ENCODE peak calls at places on chromosomes 2 and 18, in five cellular contexts. U is K562, H is IMR-90, S is HepG2, O is H1. A is an unnamed sample.

GRCh38 chr2:146874260-146874658 is 970.6 kb upstream of the ACVR2A start:
- DNase-seq in H (no peak), U (no peak), S (no peak), O (no peak), A (peak)

GRCh38 chr2:205686231-205687017 is 4.1 kb downstream of the NRP2 start:
- DNase-seq in O (no peak), H (peak), U (no peak), S (no peak), A (no peak)

GRCh38 chr2:200765139-200765951 is 46.4 kb upstream of the BZW1 start:
- DNase-seq in H (peak), O (no peak), S (peak), U (no peak), A (peak)

GRCh38 chr2:85312404-85312803 is 15.4 kb downstream of the TGOLN2 start:
- DNase-seq in O (no peak), S (no peak), H (peak), U (no peak), A (peak)

GRCh38 chr2:237085261-237086221 is at the start of gene COPS8:
- DNase-seq in O (peak), S (peak), H (peak), U (peak), A (peak)

GRCh38 chr2:192243488-192243887 is 48.8 kb upstream of the TMEFF2 start:
- DNase-seq in H (peak), S (no peak), O (no peak), U (no peak), A (no peak)

GRCh38 chr2:71684226-71685072 is 231.1 kb downstream of the DYSF start:
- DNase-seq in H (no peak), O (no peak), S (no peak), U (no peak), A (no peak)

GRCh38 chr2:84386326-84386995 is 72.6 kb downstream of the SUCLG1 start:
- DNase-seq in H (no peak), O (no peak), U (no peak), S (no peak), A (no peak)

GRCh38 chr2:190766174-190766572 is 114.4 kb upstream of the GLS start:
- DNase-seq in S (no peak), H (no peak), O (no peak), U (no peak), A (no peak)

GRCh38 chr2:216257089-216257488 is 115.2 kb downstream of the MARCHF4 start:
- DNase-seq in S (no peak), U (no peak), O (no peak), H (peak), A (no peak)

GRCh38 chr2:140580799-140581198 is 1550.0 kb downstream of the LRP1B start:
- DNase-seq in O (no peak), U (no peak), H (no peak), S (no peak), A (no peak)

GRCh38 chr2:65142515-65142914 is 12.6 kb upstream of the RAB1A start:
- DNase-seq in H (no peak), O (no peak), U (no peak), S (no peak), A (no peak)
- TF ChIP-seq MAFK in H (no peak), O (no peak), U (no peak), S (no peak), A (no peak)

DNA sequence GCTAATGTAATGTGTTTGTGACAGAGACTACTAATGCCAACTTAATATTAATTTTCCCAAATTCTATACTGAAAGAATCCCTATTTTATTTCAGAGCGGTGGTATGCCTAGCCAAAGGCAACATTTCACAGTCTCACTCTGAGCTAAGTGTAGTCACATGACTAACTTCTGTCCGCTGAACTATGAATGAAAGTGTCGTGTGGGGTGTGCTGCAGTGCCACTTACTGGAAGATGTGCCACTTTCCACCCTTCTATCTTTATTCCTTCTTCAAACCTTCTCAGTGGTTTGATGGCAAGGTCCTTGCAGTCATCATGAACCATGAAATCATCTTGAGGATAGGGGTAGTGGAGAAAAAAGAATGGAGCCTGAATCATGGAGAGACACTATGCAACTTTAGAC is 47.3 kb upstream of the C1D start:
- DNase-seq in O (no peak), S (no peak), U (no peak), H (no peak), A (no peak)
- TF ChIP-seq MAFK in O (no peak), S (no peak), U (no peak), H (no peak), A (no peak)

GRCh38 chr2:45968946-45969584 is 317.6 kb downstream of the PRKCE start:
- DNase-seq in S (no peak), U (no peak), O (no peak), H (peak), A (no peak)
- TF ChIP-seq MAFK in S (no peak), U (no peak), O (no peak), H (no peak), A (no peak)

GRCh38 chr2:203400805-203401585 is 72.8 kb downstream of the ABI2 start:
- DNase-seq in S (no peak), H (peak), U (no peak), O (no peak), A (no peak)
- TF ChIP-seq MAFK in S (no peak), H (no peak), U (no peak), O (no peak), A (no peak)

GRCh38 chr18:26614374-26614773 is 66.0 kb upstream of the KCTD1 start:
- DNase-seq in H (no peak), S (no peak), U (no peak), O (no peak), A (no peak)
- TF ChIP-seq MAFK in H (no peak), S (no peak), U (no peak), O (no peak), A (no peak)

GRCh38 chr2:231364961-231365810 is 30.3 kb upstream of the B3GNT7 start:
- DNase-seq in H (peak), O (no peak), U (peak), S (peak), A (peak)
- TF ChIP-seq MAFK in H (peak), O (peak), U (peak), S (peak), A (peak)